ENCODE peak calls at places on chromosomes 13 and 19, in four cellular contexts. W is iPS-NIHi11, Y is T-helper 2 cell, D is hepatocyte. U is an unnamed sample.

GRCh38 chr13:105925496-105925895 is 610.0 kb downstream of the EFNB2 start:
- DNase-seq in W (no peak), Y (no peak), D (peak), U (no peak)

GRCh38 chr13:109610517-109610916 is 175.9 kb downstream of the IRS2 start:
- DNase-seq in W (peak), Y (peak), D (peak), U (no peak)

GRCh38 chr19:49362926-49363264 is 679 bp upstream of the TEAD2 start:
- DNase-seq in W (no peak), Y (no peak), D (peak), U (no peak)

GRCh38 chr13:44300895-44301638 is 72.6 kb upstream of the SERP2 start:
- DNase-seq in W (no peak), Y (peak), D (no peak), U (no peak)

GRCh38 chr19:34428549-34429285 is 536 bp downstream of the UBA2 start:
- DNase-seq in W (peak), Y (peak), D (peak), U (no peak)

GRCh38 chr13:98405107-98405571 is 171.8 kb downstream of the STK24 start:
- DNase-seq in W (peak), Y (no peak), D (peak), U (no peak)

GRCh38 chr13:60351326-60351725 is 45.7 kb upstream of the TDRD3 start:
- DNase-seq in W (peak), Y (no peak), D (peak), U (no peak)

GRCh38 chr19:14477417-14478112 is 2.4 kb upstream of the PTGER1 start:
- DNase-seq in W (no peak), Y (no peak), D (no peak), U (no peak)

GRCh38 chr13:85654227-85654626 is 145.0 kb downstream of the SLITRK6 start:
- DNase-seq in W (no peak), Y (no peak), D (no peak), U (no peak)

GRCh38 chr19:19488875-19489690 is 26.3 kb downstream of the TSSK6 start:
- DNase-seq in W (peak), Y (peak), D (peak), U (peak)

GRCh38 chr19:46287585-46287984 is 9.3 kb upstream of the HIF3A start:
- DNase-seq in W (no peak), Y (no peak), D (no peak), U (no peak)

GRCh38 chr19:42075364-42075615 is 676 bp upstream of the ZNF574 start:
- DNase-seq in W (no peak), Y (no peak), D (no peak), U (no peak)

GRCh38 chr19:5940260-5941208 is 26.5 kb downstream of the CAPS start:
- DNase-seq in W (no peak), Y (no peak), D (no peak), U (no peak)

GRCh38 chr19:2033825-2034159 is 17.3 kb downstream of the MKNK2 start:
- DNase-seq in W (no peak), Y (no peak), D (no peak), U (no peak)

GRCh38 chr19:6577410-6578125 is 13.4 kb downstream of the CD70 start:
- DNase-seq in W (no peak), Y (peak), D (no peak), U (no peak)

GRCh38 chr19:56597696-56598095 is 2.6 kb downstream of the ZNF71 start:
- DNase-seq in W (no peak), Y (no peak), D (no peak), U (no peak)